ENCODE peak calls at places on chromosomes 4 and X, in nine cellular contexts. D is cardiac muscle cell, O is adrenal gland, S is GM06990, M is ascending aorta, X is Peyer's patch, H is psoas muscle, U is AG10803, T is fibroblast of mammary gland. P is an unnamed sample.
A peak's percentile ranks its signal among the peaks of the same experiment; 100 is the strongest.

GRCh38 chr4:113825272-113825671 is 63.7 kb upstream of the CAMK2D start:
- DNase-seq in D (no peak), O (no peak), S (peak; percentile 58), M (no peak), X (no peak), H (no peak), U (no peak), T (no peak), P (no peak)

GRCh38 chr4:108350332-108350731 is 181.6 kb upstream of the LEF1 start:
- DNase-seq in D (no peak), O (no peak), S (no peak), M (no peak), X (no peak), H (no peak), U (no peak), T (no peak), P (no peak)

GRCh38 chr4:118898221-118898620 is 9.6 kb downstream of the SYNPO2 start:
- DNase-seq in D (no peak), O (no peak), S (no peak), M (no peak), X (no peak), H (no peak), U (no peak), T (no peak), P (no peak)

GRCh38 chr4:14700544-14700943 is 301.7 kb upstream of the CPEB2 start:
- DNase-seq in D (no peak), O (no peak), S (no peak), M (no peak), X (no peak), H (no peak), U (no peak), T (no peak), P (no peak)

GRCh38 chrX:56233682-56234081 is 1.5 kb downstream of the KLF8 start:
- DNase-seq in D (peak; percentile 38), O (peak; percentile 10), S (no peak), M (no peak), X (peak; percentile 52), H (peak; percentile 49), U (peak; percentile 5), T (peak; percentile 80), P (peak; percentile 84)

GRCh38 chr4:82360298-82361177 is 13.3 kb downstream of the HNRNPD start:
- DNase-seq in D (peak; percentile 38), O (no peak), S (no peak), M (no peak), X (no peak), H (no peak), U (no peak), T (peak; percentile 39), P (peak; percentile 30)

GRCh38 chr4:94559351-94559806 is 107.6 kb downstream of the PDLIM5 start:
- DNase-seq in D (no peak), O (no peak), S (no peak), M (no peak), X (no peak), H (no peak), U (peak; percentile 56), T (peak; percentile 81), P (peak; percentile 34)

GRCh38 chr4:128349921-128350320 is 62.3 kb upstream of the PGRMC2 start:
- DNase-seq in D (peak; percentile 80), O (no peak), S (no peak), M (no peak), X (no peak), H (no peak), U (peak; percentile 77), T (peak; percentile 87), P (peak; percentile 59)

GRCh38 chr4:153467154-153467896 is 1.2 kb downstream of the TMEM131L start:
- DNase-seq in D (no peak), O (peak; percentile 42), S (peak; percentile 94), M (no peak), X (peak; percentile 93), H (peak; percentile 45), U (no peak), T (no peak), P (peak; percentile 49)

GRCh38 chr4:60619531-60620305 is 580.4 kb upstream of the ADGRL3 start:
- DNase-seq in D (no peak), O (no peak), S (no peak), M (no peak), X (no peak), H (no peak), U (peak; percentile 26), T (no peak), P (no peak)

GRCh38 chrX:9429767-9430166 is 35.1 kb upstream of the TBL1X start:
- DNase-seq in D (no peak), O (peak; percentile 56), S (no peak), M (no peak), X (no peak), H (no peak), U (no peak), T (no peak), P (peak; percentile 50)

GRCh38 chr4:76108467-76109181 is 34.1 kb downstream of the ART3 start:
- DNase-seq in D (peak; percentile 48), O (no peak), S (no peak), M (no peak), X (no peak), H (no peak), U (no peak), T (peak; percentile 58), P (peak; percentile 45)

GRCh38 chrX:124842205-124842604 is 477.5 kb upstream of the TEX13C start:
- DNase-seq in D (no peak), O (no peak), S (no peak), M (no peak), X (no peak), H (no peak), U (no peak), T (no peak), P (no peak)

GRCh38 chrX:9865804-9866471 is 79.7 kb downstream of the SHROOM2 start:
- DNase-seq in D (no peak), O (peak; percentile 32), S (peak; percentile 53), M (no peak), X (no peak), H (no peak), U (no peak), T (peak; percentile 53), P (peak; percentile 57)

GRCh38 chrX:104343408-104344129 is 88.8 kb upstream of the ESX1 start:
- DNase-seq in D (peak; percentile 86), O (peak; percentile 61), S (no peak), M (no peak), X (no peak), H (no peak), U (peak; percentile 78), T (peak; percentile 83), P (peak; percentile 63)

GRCh38 chrX:83845397-83845796 is 15.5 kb upstream of the CYLC1 start:
- DNase-seq in D (peak; percentile 0), O (peak; percentile 1), S (peak; percentile 6), M (no peak), X (no peak), H (no peak), U (peak; percentile 14), T (peak; percentile 28), P (peak; percentile 40)

GRCh38 chr4:125359363-125359762 is 44.6 kb downstream of the FAT4 start:
- DNase-seq in D (no peak), O (no peak), S (no peak), M (no peak), X (no peak), H (no peak), U (no peak), T (no peak), P (no peak)

GRCh38 chr4:7970031-7970946 is 30.6 kb upstream of the AFAP1 start:
- DNase-seq in D (peak; percentile 85), O (peak; percentile 18), S (no peak), M (no peak), X (peak; percentile 30), H (no peak), U (peak; percentile 39), T (no peak), P (peak; percentile 49)

GRCh38 chrX:118272237-118272636 is 73.7 kb upstream of the WDR44 start:
- DNase-seq in D (peak; percentile 46), O (no peak), S (no peak), M (no peak), X (no peak), H (no peak), U (peak; percentile 0), T (peak; percentile 47), P (peak; percentile 46)

GRCh38 chrX:47574096-47574553 is 8.1 kb upstream of the TIMP1 start:
- DNase-seq in D (no peak), O (no peak), S (no peak), M (no peak), X (no peak), H (no peak), U (no peak), T (no peak), P (no peak)
- H3K4me3 ChIP-seq in D (peak overlapping the region; percentile 22), O (peak overlapping the region; percentile 2), S (no peak overlapping the region), M (peak overlapping the region; percentile 39), X (peak overlapping the region; percentile 40), H (peak overlapping the region; percentile 36), U (no peak overlapping the region), T (no peak overlapping the region), P (no peak overlapping the region)

DNA sequence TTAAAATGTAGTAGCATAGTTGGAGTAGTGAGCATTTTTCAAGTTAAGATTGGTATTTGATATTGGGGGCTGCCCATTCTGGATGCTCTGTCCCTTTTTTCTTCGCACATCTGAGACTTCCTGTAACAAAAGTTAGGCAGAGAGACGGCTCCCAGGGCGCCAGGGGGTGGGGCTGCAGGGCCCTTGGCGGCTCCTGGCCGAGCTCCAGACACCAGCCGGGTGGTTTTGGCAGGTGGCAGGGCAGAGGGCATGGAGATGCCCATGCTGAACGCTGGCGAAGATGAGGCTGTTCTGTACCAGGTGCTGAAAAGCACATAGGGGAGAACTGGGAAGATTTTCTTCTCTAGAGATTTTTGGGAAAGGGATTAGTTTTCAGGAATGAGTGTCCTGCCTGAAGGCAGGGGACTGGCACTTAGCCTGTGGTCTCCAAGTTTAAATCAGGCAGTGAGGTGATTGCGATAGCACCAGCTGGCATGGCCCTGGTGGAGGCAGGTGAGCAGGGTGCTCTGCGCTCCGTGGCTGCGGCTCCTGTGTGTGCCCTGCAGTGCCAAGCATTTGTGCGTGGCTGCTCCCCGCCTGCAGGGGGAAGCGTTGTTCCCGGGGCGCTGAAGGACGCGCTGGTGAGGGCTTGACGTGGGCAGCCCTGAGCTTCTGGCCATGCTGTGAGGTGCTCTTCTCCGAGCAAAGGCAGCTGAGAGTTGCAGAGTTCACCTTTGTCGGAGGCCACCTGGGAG is 23.6 kb upstream of the HGFAC start:
- DNase-seq in D (no peak), O (no peak), S (no peak), M (no peak), X (no peak), H (no peak), U (no peak), T (no peak), P (peak; percentile 40)
- TF ChIP-seq CTCF in D (peak; percentile 11), O (no peak), S (no peak), M (no peak), X (no peak), H (peak; percentile 28), U (peak; percentile 12), T (no peak), P (peak; percentile 29)

GRCh38 chr4:6415306-6415705 is 57.1 kb downstream of the PPP2R2C start:
- DNase-seq in D (no peak), O (no peak), S (no peak), M (no peak), X (no peak), H (no peak), U (no peak), T (no peak), P (no peak)
- H3K4me3 ChIP-seq in D (no peak overlapping the region), O (no peak overlapping the region), S (no peak overlapping the region), M (no peak overlapping the region), X (no peak overlapping the region), H (no peak overlapping the region), U (no peak overlapping the region), T (no peak overlapping the region), P (no peak overlapping the region)

DNA sequence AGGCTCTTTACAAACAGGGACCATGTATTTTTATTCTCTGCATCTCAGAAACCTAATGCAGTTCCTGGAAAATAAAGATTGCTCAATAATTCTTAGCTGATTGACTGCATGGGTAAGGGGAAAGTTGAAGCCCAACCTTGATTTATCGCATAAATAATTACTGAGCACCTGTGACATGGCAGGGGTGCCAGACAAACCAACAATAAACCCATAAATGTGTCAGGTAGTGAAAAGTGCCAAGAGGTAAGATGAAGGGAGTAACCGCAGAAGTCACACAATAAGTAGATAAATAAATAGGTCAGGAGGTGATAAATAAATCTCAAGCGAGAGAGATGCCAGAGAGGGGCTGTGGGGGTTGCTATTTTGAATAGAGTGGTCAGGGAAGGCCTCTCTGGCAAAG is 20.1 kb upstream of the AP1S2 start:
- DNase-seq in D (no peak), O (no peak), S (no peak), M (no peak), X (no peak), H (no peak), U (no peak), T (no peak), P (no peak)
- TF ChIP-seq CTCF in D (no peak), O (no peak), S (no peak), M (no peak), X (no peak), H (no peak), U (no peak), T (no peak), P (no peak)

P was measured in epithelial cell of esophagus.